ENCODE peak calls at places on chromosomes 13 and 19, in seven cellular contexts. E is uterus, R is Caco-2, S is cardiac muscle cell, X is breast epithelium, G is hepatocyte, U is fibroblast of lung. J is an unnamed sample.

GRCh38 chr13:113421673-113422270 is 31.5 kb downstream of the ADPRHL1 start:
- DNase-seq in E (peak), R (no peak), S (peak), X (no peak), G (peak), U (peak), J (no peak)

GRCh38 chr19:6639439-6639838 is 30.5 kb downstream of the TNFSF14 start:
- DNase-seq in E (no peak), R (no peak), S (no peak), X (no peak), G (no peak), U (no peak), J (no peak)

GRCh38 chr19:46426506-46427162 is 2.1 kb downstream of the PNMA8C start:
- DNase-seq in E (peak), R (peak), S (peak), X (no peak), G (peak), U (peak), J (no peak)

GRCh38 chr19:48053856-48054255 is 10.0 kb upstream of the CABP5 start:
- DNase-seq in E (no peak), R (no peak), S (no peak), X (no peak), G (no peak), U (no peak), J (no peak)

GRCh38 chr13:75494491-75494890 is 12.5 kb upstream of the TBC1D4 start:
- DNase-seq in E (no peak), R (no peak), S (no peak), X (no peak), G (no peak), U (no peak), J (no peak)

GRCh38 chr19:51695702-51696315 is 2.7 kb downstream of the SPACA6 start:
- DNase-seq in E (no peak), R (no peak), S (no peak), X (no peak), G (no peak), U (no peak), J (peak)

GRCh38 chr13:44299142-44299541 is 74.5 kb upstream of the SERP2 start:
- DNase-seq in E (no peak), R (no peak), S (no peak), X (no peak), G (no peak), U (no peak), J (no peak)

GRCh38 chr19:42505066-42505465 is 23.2 kb downstream of the CEACAM1 start:
- DNase-seq in E (no peak), R (no peak), S (no peak), X (no peak), G (no peak), U (no peak), J (no peak)

GRCh38 chr19:3184847-3185481 is 766 bp upstream of the NCLN start:
- DNase-seq in E (no peak), R (no peak), S (peak), X (no peak), G (peak), U (no peak), J (no peak)

GRCh38 chr19:7139095-7139494 is 69.6 kb downstream of the ZNF557 start:
- DNase-seq in E (no peak), R (no peak), S (no peak), X (no peak), G (no peak), U (no peak), J (no peak)

GRCh38 chr19:800360-801029 is 3.2 kb downstream of the PTBP1 start:
- DNase-seq in E (no peak), R (no peak), S (peak), X (peak), G (peak), U (no peak), J (no peak)

GRCh38 chr13:28574617-28575142 is 79.8 kb upstream of the FLT1 start:
- DNase-seq in E (no peak), R (no peak), S (peak), X (no peak), G (peak), U (peak), J (no peak)

GRCh38 chr13:81639984-81640582 is 1299.2 kb upstream of the SPRY2 start:
- DNase-seq in E (no peak), R (peak), S (no peak), X (no peak), G (peak), U (no peak), J (no peak)

GRCh38 chr19:53877361-53877766 is 4.6 kb upstream of the PRKCG start:
- DNase-seq in E (no peak), R (no peak), S (peak), X (no peak), G (no peak), U (no peak), J (no peak)

GRCh38 chr13:102598061-102598460 is 1.3 kb downstream of the TPP2 start:
- DNase-seq in E (no peak), R (no peak), S (no peak), X (no peak), G (no peak), U (peak), J (no peak)

GRCh38 chr13:20567881-20568528 is 1.0 kb downstream of the IFT88 start:
- DNase-seq in E (no peak), R (no peak), S (no peak), X (no peak), G (no peak), U (no peak), J (no peak)

GRCh38 chr19:37172368-37173366 is at the start of gene ZNF585A:
- DNase-seq in E (peak), R (peak), S (peak), X (peak), G (peak), U (peak), J (peak)

GRCh38 chr13:98476538-98476966 is 100.4 kb downstream of the STK24 start:
- DNase-seq in E (peak), R (no peak), S (peak), X (no peak), G (no peak), U (peak), J (peak)

GRCh38 chr19:2653717-2654584 is 48.5 kb downstream of the GNG7 start:
- DNase-seq in E (no peak), R (no peak), S (no peak), X (no peak), G (no peak), U (no peak), J (no peak)

GRCh38 chr19:12952488-12953455 is 4.3 kb downstream of the GADD45GIP1 start:
- DNase-seq in E (no peak), R (no peak), S (peak), X (no peak), G (no peak), U (peak), J (no peak)

GRCh38 chr13:113666324-113666660 is 727 bp upstream of the GRK1 start:
- DNase-seq in E (peak), R (peak), S (no peak), X (peak), G (no peak), U (no peak), J (no peak)

GRCh38 chr19:17915940-17916593 is 16.7 kb upstream of the CCDC124 start:
- DNase-seq in E (no peak), R (peak), S (no peak), X (no peak), G (peak), U (no peak), J (no peak)

GRCh38 chr13:113148407-113148806 is 10.0 kb upstream of the PROZ start:
- DNase-seq in E (no peak), R (no peak), S (no peak), X (no peak), G (no peak), U (no peak), J (no peak)

GRCh38 chr13:27018882-27019281 is 152.7 kb downstream of the USP12 start:
- DNase-seq in E (no peak), R (no peak), S (no peak), X (no peak), G (no peak), U (no peak), J (no peak)

GRCh38 chr13:67224148-67224846 is 5.8 kb downstream of the PCDH9 start:
- DNase-seq in E (peak), R (peak), S (peak), X (peak), G (peak), U (peak), J (peak)

GRCh38 chr19:4577020-4577782 is 17.7 kb upstream of the SEMA6B start:
- DNase-seq in E (no peak), R (no peak), S (peak), X (no peak), G (peak), U (no peak), J (no peak)

GRCh38 chr13:107211073-107211472 is 643.1 kb upstream of the ARGLU1 start:
- DNase-seq in E (peak), R (peak), S (peak), X (no peak), G (peak), U (peak), J (peak)

GRCh38 chr13:34358811-34359513 is 541.0 kb downstream of the RFC3 start:
- DNase-seq in E (no peak), R (no peak), S (peak), X (no peak), G (no peak), U (peak), J (no peak)

GRCh38 chr19:11652056-11652455 is 54.8 kb downstream of the ZNF627 start:
- DNase-seq in E (no peak), R (no peak), S (no peak), X (no peak), G (no peak), U (no peak), J (no peak)

GRCh38 chr13:97125051-97125809 is 96.9 kb upstream of the MBNL2 start:
- DNase-seq in E (peak), R (peak), S (peak), X (no peak), G (peak), U (peak), J (peak)

GRCh38 chr13:44141213-44141724 is 232.4 kb upstream of the SERP2 start:
- DNase-seq in E (no peak), R (no peak), S (peak), X (no peak), G (no peak), U (no peak), J (no peak)

GRCh38 chr13:99847318-99847750 is 124.2 kb downstream of the ZIC5 start:
- DNase-seq in E (no peak), R (no peak), S (no peak), X (no peak), G (no peak), U (no peak), J (no peak)
- TF ChIP-seq CTCF in E (no peak), R (no peak), S (no peak), X (no peak), G (no peak), U (no peak), J (no peak)

GRCh38 chr13:39601636-39602035 is 1.4 kb downstream of the LHFPL6 start:
- DNase-seq in E (no peak), R (no peak), S (no peak), X (no peak), G (no peak), U (no peak), J (no peak)

GRCh38 chr13:39602277-39602613 is 748 bp downstream of the LHFPL6 start:
- DNase-seq in E (no peak), R (no peak), S (no peak), X (no peak), G (no peak), U (no peak), J (no peak)

GRCh38 chr13:39600766-39601165 is 2.2 kb downstream of the LHFPL6 start:
- DNase-seq in E (no peak), R (no peak), S (peak), X (no peak), G (no peak), U (no peak), J (no peak)

GRCh38 chr13:39597828-39598227 is 5.2 kb downstream of the LHFPL6 start:
- DNase-seq in E (no peak), R (no peak), S (peak), X (no peak), G (no peak), U (peak), J (no peak)

GRCh38 chr13:39599842-39600241 is 3.2 kb downstream of the LHFPL6 start:
- DNase-seq in E (no peak), R (no peak), S (peak), X (no peak), G (no peak), U (peak), J (no peak)
- H3K4me3 ChIP-seq in E (peak), R (no peak), S (no peak), X (peak), G (no peak), U (peak), J (no peak)

GRCh38 chr19:30388819-30389218 is 16.6 kb downstream of the ZNF536 start:
- DNase-seq in E (no peak), R (no peak), S (no peak), X (no peak), G (no peak), U (no peak), J (no peak)
- TF ChIP-seq CTCF in E (no peak), R (no peak), S (no peak), X (no peak), G (no peak), U (no peak), J (no peak)

DNA sequence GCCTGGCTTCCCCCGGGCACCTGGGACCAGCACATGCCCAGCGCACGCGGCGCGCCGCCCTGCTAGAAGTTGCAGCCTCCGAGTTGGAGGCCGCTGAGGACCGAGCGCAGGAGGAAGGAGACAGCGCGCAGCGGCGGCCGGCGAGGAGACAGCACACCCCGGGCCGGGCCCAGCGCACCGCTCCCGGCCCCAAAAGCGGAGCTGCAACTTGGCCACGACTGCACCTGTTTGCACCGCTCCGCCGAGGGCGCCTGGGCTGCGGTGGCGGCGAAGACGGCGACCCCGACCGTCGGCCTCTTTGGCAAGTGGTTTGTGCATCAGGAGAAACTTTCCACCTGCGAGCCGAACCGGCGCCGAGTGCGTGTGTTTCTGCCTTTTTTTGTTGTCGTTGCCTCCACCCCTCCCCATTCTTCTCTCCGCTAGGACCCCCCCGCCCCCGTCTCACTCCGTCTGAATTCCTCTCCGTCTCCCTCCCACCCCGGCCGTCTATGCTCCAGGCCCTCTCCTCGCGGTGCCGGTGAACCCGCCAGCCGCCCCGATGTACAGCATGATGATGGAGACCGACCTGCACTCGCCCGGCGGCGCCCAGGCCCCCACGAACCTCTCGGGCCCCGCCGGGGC is at the start of gene SOX1:
- DNase-seq in E (no peak), R (no peak), S (peak), X (no peak), G (no peak), U (no peak), J (no peak)
- H3K4me3 ChIP-seq in E (no peak), R (peak), S (peak), X (peak), G (no peak), U (no peak), J (no peak)